ENCODE peak calls at places on chromosomes 12 and 14, in four cellular contexts. O, L, E and T are unnamed samples. For H3K36me3, H3K4me1 and H3K9me3, the result is how much of the 10 kb centered on the place peaks cover.

GRCh38 chr14:50512463-50512862 is 19.9 kb downstream of the MAP4K5 start:
- DNase-seq in O (no peak), L (no peak), E (no peak), T (no peak)

GRCh38 chr12:79919762-79920161 is 15.1 kb downstream of the PPP1R12A start:
- DNase-seq in O (no peak), L (no peak), E (no peak), T (no peak)

GRCh38 chr14:23567186-23568020 is at the start of gene AP1G2:
- DNase-seq in O (peak), L (peak), E (peak), T (peak)

GRCh38 chr14:70192915-70193314 is 4.2 kb upstream of the SLC8A3 start:
- DNase-seq in O (no peak), L (no peak), E (no peak), T (no peak)

GRCh38 chr12:65741662-65742480 is 82.4 kb upstream of the HMGA2 start:
- DNase-seq in O (no peak), L (peak), E (peak), T (peak)

GRCh38 chr14:37150414-37150813 is 22.0 kb downstream of the SLC25A21 start:
- DNase-seq in O (no peak), L (no peak), E (peak), T (no peak)

GRCh38 chr12:59383426-59383822 is 212.4 kb upstream of the SLC16A7 start:
- DNase-seq in O (no peak), L (no peak), E (no peak), T (no peak)

GRCh38 chr14:23259412-23259811 is 21.7 kb downstream of the RNF212B start:
- DNase-seq in O (no peak), L (no peak), E (no peak), T (no peak)

GRCh38 chr12:2813573-2814185 is 1.2 kb downstream of the ITFG2 start:
- DNase-seq in O (no peak), L (peak), E (peak), T (peak)

GRCh38 chr12:98424726-98425401 is 90.5 kb upstream of the TMPO start:
- DNase-seq in O (peak), L (peak), E (peak), T (peak)

GRCh38 chr12:77855548-77855947 is 24.9 kb downstream of the NAV3 start:
- DNase-seq in O (no peak), L (no peak), E (no peak), T (no peak)

GRCh38 chr14:77268989-77269595 is 1.9 kb downstream of the NGB start:
- DNase-seq in O (no peak), L (no peak), E (no peak), T (no peak)

GRCh38 chr14:45976001-45976400 is 675.6 kb downstream of the RPL10L start:
- DNase-seq in O (no peak), L (no peak), E (no peak), T (no peak)
- H3K36me3 ChIP-seq in O (under half), L (under half), E (under half), T (under half)

DNA sequence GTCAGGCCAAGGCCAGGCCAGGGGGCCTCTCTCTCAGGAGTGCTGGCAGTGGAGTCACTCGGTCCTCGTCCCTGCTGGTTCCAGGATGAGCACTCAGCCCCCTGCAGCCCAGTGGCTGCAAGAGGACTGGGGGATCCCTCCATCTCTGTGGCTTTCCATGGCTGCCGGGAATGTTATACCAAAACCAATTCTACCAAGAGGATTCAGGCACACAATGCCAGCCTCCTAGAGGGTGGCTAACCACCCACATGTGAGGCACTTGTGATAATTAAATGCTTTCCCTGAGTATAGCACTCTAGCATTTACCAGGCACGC is 21.9 kb downstream of the ASB2 start:
- DNase-seq in O (peak), L (no peak), E (no peak), T (no peak)
- H3K4me1 ChIP-seq in O (half or more), L (under half), E (under half), T (half or more)

DNA sequence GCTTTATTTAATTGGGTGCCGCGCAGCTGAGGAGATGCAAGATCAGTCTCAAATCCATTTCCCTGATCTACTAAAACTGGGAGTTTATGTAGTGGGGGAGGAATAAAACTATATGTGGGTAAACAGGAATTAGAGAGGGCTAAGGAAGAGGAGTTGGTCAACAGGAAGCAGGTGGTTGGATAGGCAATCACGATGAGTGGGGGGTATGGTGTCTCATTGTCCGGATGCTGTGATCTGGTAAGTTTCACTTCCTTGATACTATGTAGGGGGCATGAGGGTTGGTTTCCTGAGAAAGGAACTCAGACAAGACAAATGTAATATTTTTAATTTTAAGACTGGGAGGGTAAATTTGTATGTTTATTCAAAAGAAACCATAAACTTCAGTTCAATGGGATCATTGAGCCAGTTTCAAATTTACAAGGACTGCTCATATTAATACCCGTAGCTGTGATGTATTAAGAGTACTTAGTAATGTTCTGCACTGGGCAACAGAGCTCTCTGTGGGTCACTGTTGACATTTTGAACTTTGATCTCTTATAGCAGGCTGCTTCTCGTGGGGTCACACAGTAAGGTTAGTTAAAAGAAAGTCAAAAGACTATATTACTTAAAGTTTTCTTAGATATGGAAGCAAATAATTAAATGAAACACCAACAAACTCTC is 786.2 kb upstream of the FBXO33 start:
- DNase-seq in O (no peak), L (no peak), E (no peak), T (no peak)
- H3K9me3 ChIP-seq in O (under half), L (under half), E (under half), T (under half)

GRCh38 chr12:49806321-49806813 is 21.8 kb downstream of the NCKAP5L start:
- DNase-seq in O (no peak), L (no peak), E (no peak), T (no peak)
- H3K36me3 ChIP-seq in O (under half), L (under half), E (under half), T (under half)

DNA sequence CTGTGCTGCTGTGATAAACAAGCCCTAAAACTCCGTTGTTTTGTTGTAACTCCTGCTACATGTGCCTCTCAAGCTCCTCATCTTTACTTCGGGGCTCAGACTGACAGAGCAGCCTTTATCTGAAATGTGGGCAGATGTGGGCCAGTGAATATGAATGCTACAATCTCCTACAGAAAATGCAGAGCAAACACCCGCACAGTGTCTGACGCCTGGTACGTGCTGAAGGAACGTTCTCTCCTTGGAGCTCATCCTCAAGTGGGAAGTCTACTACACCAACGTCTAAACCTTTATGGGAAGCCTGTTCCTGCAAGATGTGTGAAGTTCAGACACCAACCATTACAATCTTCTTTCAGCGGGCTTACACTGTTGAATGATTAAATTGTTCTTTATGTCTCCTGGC is 179.9 kb upstream of the PLXNC1 start:
- DNase-seq in O (no peak), L (no peak), E (no peak), T (no peak)
- H3K4me1 ChIP-seq in O (under half), L (under half), E (under half), T (under half)

GRCh38 chr12:75759196-75759595 is 247.8 kb upstream of the KRR1 start:
- DNase-seq in O (no peak), L (no peak), E (no peak), T (no peak)

GRCh38 chr12:75756112-75756511 is 244.7 kb upstream of the KRR1 start:
- DNase-seq in O (no peak), L (no peak), E (no peak), T (no peak)

GRCh38 chr12:75756771-75757170 is 245.4 kb upstream of the KRR1 start:
- DNase-seq in O (no peak), L (no peak), E (no peak), T (no peak)

GRCh38 chr12:75760481-75761324 is 249.3 kb upstream of the KRR1 start:
- DNase-seq in O (no peak), L (no peak), E (no peak), T (no peak)

GRCh38 chr12:75759842-75760260 is 248.4 kb upstream of the KRR1 start:
- DNase-seq in O (no peak), L (no peak), E (no peak), T (no peak)
- H3K9me3 ChIP-seq in O (under half), L (under half), E (under half), T (under half)